ENCODE peak calls at places on chromosomes 13 and 19, in nine cellular contexts. X is left lung, T is transverse colon, H is colonic mucosa, K is upper lobe of left lung, G is mucosa of descending colon, B is uterus, O is hepatocyte, Y is IMR-90. A is an unnamed sample.

GRCh38 chr13:43878897-43879322 is 630 bp downstream of the CCDC122 start:
- DNase-seq in H (peak; percentile 70), X (peak; percentile 89), Y (peak; percentile 81), O (peak; percentile 77), G (peak; percentile 74), K (peak; percentile 87), B (peak; percentile 63), T (peak; percentile 77), A (peak; percentile 83)

GRCh38 chr13:30774214-30774730 is 38.9 kb downstream of the ALOX5AP start:
- DNase-seq in X (no peak), Y (no peak), H (no peak), T (no peak), O (no peak), K (no peak), G (no peak), B (no peak), A (no peak)

GRCh38 chr13:35727881-35728280 is 251.4 kb upstream of the MAB21L1 start:
- DNase-seq in B (no peak), G (no peak), O (no peak), X (no peak), H (no peak), Y (no peak), K (no peak), T (no peak), A (no peak)

GRCh38 chr13:43023244-43023931 is at the start of gene DNAJC15:
- DNase-seq in Y (peak; percentile 83), B (peak; percentile 62), H (peak; percentile 87), T (peak; percentile 86), G (peak; percentile 96), K (peak; percentile 85), O (peak; percentile 14), X (peak; percentile 80), A (peak; percentile 93)

GRCh38 chr13:30654430-30654829 is 36.7 kb downstream of the USPL1 start:
- DNase-seq in X (no peak), H (no peak), B (no peak), G (no peak), K (no peak), Y (no peak), O (no peak), T (no peak), A (no peak)

GRCh38 chr13:34913040-34913439 is 29.0 kb upstream of the NBEA start:
- DNase-seq in T (no peak), X (no peak), O (peak; percentile 34), B (no peak), Y (no peak), G (no peak), K (no peak), H (no peak), A (no peak)

GRCh38 chr13:84867246-84867645 is 932.0 kb downstream of the SLITRK6 start:
- DNase-seq in K (no peak), O (no peak), X (no peak), Y (no peak), T (no peak), G (no peak), H (no peak), B (no peak), A (no peak)

GRCh38 chr19:2650515-2650914 is 52.0 kb downstream of the GNG7 start:
- DNase-seq in K (no peak), B (no peak), X (no peak), G (no peak), T (no peak), O (no peak), H (no peak), Y (no peak), A (peak; percentile 60)

GRCh38 chr19:41529484-41530183 is 46.3 kb upstream of the CEACAM21 start:
- DNase-seq in K (no peak), G (no peak), H (no peak), O (no peak), Y (no peak), T (no peak), B (no peak), X (no peak), A (no peak)

GRCh38 chr13:42652642-42653415 is 78.9 kb downstream of the TNFSF11 start:
- DNase-seq in O (no peak), Y (no peak), T (no peak), G (no peak), K (no peak), X (no peak), B (no peak), H (no peak), A (no peak)

GRCh38 chr19:51398096-51398704 is 7.8 kb upstream of the C19orf84 start:
- DNase-seq in H (no peak), G (no peak), T (no peak), K (no peak), X (no peak), Y (peak; percentile 18), O (peak; percentile 29), B (no peak), A (peak; percentile 30)

GRCh38 chr13:23707674-23708073 is 137.5 kb downstream of the TNFRSF19 start:
- DNase-seq in X (no peak), K (no peak), G (no peak), T (no peak), H (no peak), Y (peak; percentile 49), O (no peak), B (no peak), A (no peak)

GRCh38 chr13:34044660-34045080 is 226.7 kb downstream of the RFC3 start:
- DNase-seq in H (no peak), B (no peak), Y (peak; percentile 33), X (no peak), O (no peak), G (no peak), K (no peak), T (no peak), A (peak; percentile 37)

GRCh38 chr13:83498486-83499190 is 383.6 kb downstream of the SLITRK1 start:
- DNase-seq in K (no peak), Y (peak; percentile 37), B (no peak), H (no peak), G (no peak), X (no peak), O (no peak), T (no peak), A (no peak)

GRCh38 chr13:72745260-72745659 is 17.5 kb downstream of the BORA start:
- DNase-seq in O (no peak), H (no peak), G (no peak), T (no peak), Y (peak; percentile 47), K (no peak), B (no peak), X (no peak), A (peak; percentile 35)

GRCh38 chr19:48558018-48558684 is 6.2 kb downstream of the SULT2B1 start:
- DNase-seq in B (no peak), G (peak; percentile 96), K (peak; percentile 54), T (peak; percentile 94), Y (peak; percentile 40), O (peak; percentile 93), H (peak; percentile 95), X (peak; percentile 61), A (peak; percentile 96)

GRCh38 chr19:19434483-19435045 is 29.1 kb downstream of the GATAD2A start:
- DNase-seq in X (no peak), K (no peak), B (peak; percentile 42), G (no peak), Y (peak; percentile 39), H (no peak), T (no peak), O (no peak), A (no peak)

GRCh38 chr19:57192993-57193392 is 1.7 kb downstream of the ZNF264 start:
- DNase-seq in T (no peak), Y (no peak), B (no peak), G (no peak), K (no peak), X (no peak), H (no peak), O (no peak), A (no peak)
- H3K9me3 ChIP-seq in T (no peaks in the 10 kb centered on the region), Y (no peaks in the 10 kb centered on the region), B (no peaks in the 10 kb centered on the region), G (peaks cover 15% of the 10 kb centered on the region), K (no peaks in the 10 kb centered on the region), X (peaks cover 8% of the 10 kb centered on the region), H (no peaks in the 10 kb centered on the region), O (no peaks in the 10 kb centered on the region), A (no peaks in the 10 kb centered on the region)

DNA sequence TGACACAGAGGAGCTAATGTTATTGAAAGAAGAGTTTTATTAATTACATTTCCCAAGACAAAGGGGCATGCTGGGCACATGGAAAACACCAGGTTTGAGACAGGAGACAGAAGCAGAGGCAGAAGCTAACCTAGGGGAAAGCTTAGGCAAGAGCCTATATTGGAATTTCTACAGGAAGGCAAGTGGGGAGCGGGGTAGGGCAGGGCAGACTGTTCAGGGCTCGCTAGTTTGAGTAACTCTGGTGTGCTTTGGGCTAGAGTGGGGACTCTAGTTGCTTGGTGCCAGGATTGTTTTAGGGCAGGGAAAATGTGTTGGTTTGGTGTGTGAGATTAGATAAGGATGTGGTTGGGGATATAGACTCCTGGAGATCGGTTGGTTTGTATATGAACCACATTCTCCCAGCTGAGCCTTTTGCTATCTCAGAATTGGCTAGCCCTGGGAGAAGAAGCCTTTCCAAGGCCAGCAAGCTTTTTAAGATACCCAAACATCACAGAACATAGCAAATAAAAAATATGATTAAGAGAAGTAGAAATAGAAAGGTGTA is 8.4 kb upstream of the UFM1 start:
- DNase-seq in O (no peak), X (no peak), T (no peak), K (no peak), B (no peak), H (no peak), G (no peak), Y (no peak), A (no peak)
- TF ChIP-seq CTCF in O (no peak), X (no peak), T (no peak), K (no peak), B (no peak), H (no peak), G (no peak), Y (no peak), A (no peak)

DNA sequence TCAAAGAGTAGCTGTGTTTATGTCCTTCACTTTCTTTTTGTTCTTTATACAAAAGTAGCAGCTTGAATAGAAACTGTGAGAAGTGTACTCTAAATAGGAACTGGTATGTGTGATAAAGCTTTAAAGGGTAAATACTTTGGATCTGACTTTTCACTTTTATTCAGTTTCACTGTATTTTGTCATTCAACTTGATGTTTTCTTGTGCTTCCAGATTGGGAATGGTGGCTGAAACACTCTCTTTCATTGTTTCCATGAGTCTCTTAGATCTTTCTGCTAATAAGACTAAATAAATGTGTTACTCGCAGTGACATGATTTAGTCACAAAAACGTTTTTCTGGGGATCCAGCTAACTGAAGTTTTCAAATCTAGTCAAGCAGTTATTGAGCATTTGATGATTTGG is 133.2 kb downstream of the GPC5 start:
- DNase-seq in B (no peak), K (no peak), Y (no peak), H (no peak), X (no peak), T (no peak), G (no peak), O (no peak), A (no peak)
- H3K4me3 ChIP-seq in B (no peak overlapping the region), K (no peak overlapping the region), Y (no peak overlapping the region), H (no peak overlapping the region), X (no peak overlapping the region), T (no peak overlapping the region), G (no peak overlapping the region), O (no peak overlapping the region), A (no peak overlapping the region)

DNA sequence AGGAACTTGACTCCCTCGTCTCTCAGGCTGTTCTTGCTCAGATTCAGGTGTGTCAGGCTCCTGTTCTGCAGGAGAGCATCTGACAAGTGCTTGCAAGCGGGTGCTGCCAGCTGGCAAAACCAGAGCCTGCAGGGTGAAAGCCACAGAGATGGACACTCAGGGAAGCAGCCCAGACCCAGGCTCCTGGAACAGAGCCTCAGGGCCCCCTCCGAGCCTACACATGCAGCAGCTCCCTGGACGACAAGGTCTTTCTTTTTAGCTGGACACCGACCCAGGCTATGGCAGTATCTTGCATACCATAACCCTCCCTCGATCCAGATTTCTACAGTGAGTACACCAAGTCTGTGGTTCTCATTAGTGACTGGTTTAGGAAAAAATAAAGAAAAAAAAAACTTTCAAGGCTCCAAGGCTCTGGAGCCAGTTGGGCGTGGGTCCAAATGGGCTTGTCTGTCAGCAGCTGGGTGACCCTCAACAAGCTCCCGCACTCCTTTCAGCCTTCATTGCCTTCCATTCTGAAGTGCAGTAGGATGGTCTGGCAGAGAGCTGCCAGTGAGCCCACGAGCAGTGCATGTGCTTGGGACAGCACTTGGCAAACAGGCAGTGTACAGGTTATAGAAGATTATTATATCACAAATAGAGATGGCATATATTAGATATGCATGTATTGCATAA is 29.9 kb downstream of the NLRP13 start:
- DNase-seq in H (no peak), G (no peak), O (no peak), X (no peak), B (no peak), K (no peak), Y (no peak), T (no peak), A (no peak)
- H3K9me3 ChIP-seq in H (no peaks in the 10 kb centered on the region), G (peaks cover 1% of the 10 kb centered on the region), O (no peaks in the 10 kb centered on the region), X (peaks cover 3% of the 10 kb centered on the region), B (no peaks in the 10 kb centered on the region), K (no peaks in the 10 kb centered on the region), Y (peaks cover 41% of the 10 kb centered on the region), T (no peaks in the 10 kb centered on the region), A (no peaks in the 10 kb centered on the region)

A was measured in osteoblast.